ENCODE peak calls at places on chromosomes 13 and 19, in six cellular contexts. R is HepG2, N is K562, S is A549, H is endothelial cell of umbilical vein, C is H1. K is an unnamed sample.

GRCh38 chr13:57946361-57946760 is 314.8 kb downstream of the PCDH17 start:
- DNase-seq in C (no peak), R (no peak), H (no peak), N (no peak), S (no peak), K (no peak)

GRCh38 chr13:35941374-35941773 is 189.8 kb downstream of the DCLK1 start:
- DNase-seq in H (no peak), R (no peak), C (no peak), S (no peak), N (no peak), K (no peak)

GRCh38 chr13:44869167-44869566 is 120.1 kb downstream of the NUFIP1 start:
- DNase-seq in C (no peak), N (no peak), S (no peak), R (no peak), H (no peak), K (no peak)

GRCh38 chr19:28966737-28967401 is 246.1 kb downstream of the UQCRFS1 start:
- DNase-seq in H (no peak), S (no peak), R (no peak), C (no peak), N (no peak), K (no peak)

GRCh38 chr13:75870397-75870801 is 234.3 kb downstream of the LMO7 start:
- DNase-seq in C (peak), S (peak), R (no peak), H (peak), N (peak), K (no peak)

GRCh38 chr19:39631178-39631577 is 24.5 kb upstream of the LGALS16 start:
- DNase-seq in N (no peak), H (no peak), S (no peak), R (no peak), C (no peak), K (no peak)

GRCh38 chr13:48749144-48749543 is 95.4 kb downstream of the CYSLTR2 start:
- DNase-seq in R (no peak), S (no peak), N (no peak), H (no peak), C (no peak), K (no peak)

GRCh38 chr13:90732049-90732448 is 615.4 kb upstream of the MIR17HG start:
- DNase-seq in S (peak), H (no peak), N (no peak), C (peak), R (peak), K (peak)

GRCh38 chr19:37243206-37243632 is 25.2 kb downstream of the ZNF383 start:
- DNase-seq in S (peak), C (no peak), H (no peak), N (no peak), R (no peak), K (no peak)

GRCh38 chr13:105948143-105948542 is 587.3 kb downstream of the EFNB2 start:
- DNase-seq in S (no peak), H (no peak), N (no peak), C (no peak), R (no peak), K (no peak)

GRCh38 chr19:31963741-31964140 is 381.7 kb upstream of the ZNF507 start:
- DNase-seq in R (no peak), S (no peak), C (no peak), H (no peak), N (no peak), K (no peak)

GRCh38 chr19:33290082-33290815 is 12.1 kb downstream of the CEBPA start:
- DNase-seq in R (no peak), H (no peak), N (no peak), C (no peak), S (no peak), K (no peak)

GRCh38 chr19:21574607-21575006 is 69.2 kb downstream of the ZNF429 start:
- DNase-seq in H (no peak), C (no peak), S (no peak), R (no peak), N (no peak), K (no peak)

GRCh38 chr19:21566073-21566472 is 60.7 kb downstream of the ZNF429 start:
- DNase-seq in R (no peak), N (no peak), H (no peak), C (no peak), S (no peak), K (no peak)

GRCh38 chr19:21569497-21569870 is 64.1 kb downstream of the ZNF429 start:
- DNase-seq in C (no peak), R (no peak), S (no peak), H (no peak), N (no peak), K (no peak)

GRCh38 chr19:21568816-21569496 is 63.6 kb downstream of the ZNF429 start:
- DNase-seq in H (no peak), C (no peak), N (no peak), S (no peak), R (no peak), K (no peak)

GRCh38 chr19:21571316-21571715 is 65.9 kb downstream of the ZNF429 start:
- DNase-seq in S (no peak), R (no peak), H (no peak), C (no peak), N (no peak), K (no peak)
- TF ChIP-seq JUN in S (no peak), R (no peak), H (no peak), C (no peak), N (no peak), K (no peak)

DNA sequence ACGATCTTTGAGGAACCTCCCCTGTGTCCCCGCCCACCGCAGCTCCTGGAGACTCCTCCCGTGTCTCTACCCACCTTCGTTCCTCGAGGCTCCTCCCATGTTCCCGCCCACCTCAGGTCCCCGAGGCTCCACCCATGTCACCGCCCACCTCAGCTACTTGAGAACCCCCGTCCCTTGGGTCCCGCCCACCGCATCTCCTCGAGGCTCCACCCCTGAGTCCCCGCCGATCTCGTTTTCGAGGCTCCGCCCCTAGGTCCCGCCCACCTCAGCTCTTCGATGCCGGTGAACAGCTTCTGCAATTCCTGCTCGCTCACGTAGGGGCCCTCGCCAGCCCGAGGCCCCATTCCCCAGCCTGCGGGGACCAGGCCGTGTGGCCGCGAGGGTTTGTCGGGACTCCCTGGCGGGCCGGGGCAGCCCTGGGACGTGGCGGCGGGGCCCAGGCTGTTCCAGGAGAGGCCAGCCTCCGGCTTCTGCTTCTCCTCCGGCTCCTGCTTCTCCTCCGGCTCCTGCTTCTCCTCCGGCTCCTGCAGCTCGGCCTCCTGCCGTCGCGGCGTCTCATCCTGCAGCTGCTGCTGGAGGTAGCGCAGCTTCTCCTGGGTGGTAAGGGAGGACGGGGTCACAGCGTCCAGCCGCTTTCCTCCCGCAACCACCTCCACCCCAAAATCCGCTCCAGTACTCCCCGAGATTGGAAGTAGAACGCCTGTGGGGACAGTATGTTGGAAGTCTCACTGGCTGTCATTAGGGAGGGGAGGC is 16.7 kb downstream of the TSKS start:
- DNase-seq in N (peak), S (peak), H (peak), C (peak), R (peak), K (peak)
- TF ChIP-seq MAX in N (peak), S (no peak), H (no peak), C (peak), R (no peak), K (peak)

GRCh38 chr13:104571161-104571889 is 1505.1 kb upstream of the SLC10A2 start:
- DNase-seq in C (peak), H (peak), S (peak), R (peak), N (no peak), K (peak)
- TF ChIP-seq JUN in C (no peak), H (no peak), S (no peak), R (no peak), N (no peak), K (no peak)

GRCh38 chr19:11505504-11506100 is at the start of gene ZNF653:
- DNase-seq in R (peak), C (peak), H (peak), S (peak), N (peak), K (peak)
- TF ChIP-seq MAX in R (peak), C (no peak), H (no peak), S (no peak), N (no peak), K (peak)

GRCh38 chr19:342801-343421 is 1.7 kb downstream of the MIER2 start:
- DNase-seq in S (no peak), H (peak), R (no peak), C (no peak), N (peak), K (no peak)

GRCh38 chr19:340620-341385 is 3.8 kb downstream of the MIER2 start:
- DNase-seq in H (no peak), C (no peak), S (no peak), N (no peak), R (no peak), K (no peak)

GRCh38 chr19:342128-342455 is 2.5 kb downstream of the MIER2 start:
- DNase-seq in N (no peak), R (no peak), C (no peak), H (no peak), S (no peak), K (no peak)

GRCh38 chr19:343451-343931 is 1.1 kb downstream of the MIER2 start:
- DNase-seq in C (no peak), N (peak), R (no peak), S (no peak), H (peak), K (no peak)

DNA sequence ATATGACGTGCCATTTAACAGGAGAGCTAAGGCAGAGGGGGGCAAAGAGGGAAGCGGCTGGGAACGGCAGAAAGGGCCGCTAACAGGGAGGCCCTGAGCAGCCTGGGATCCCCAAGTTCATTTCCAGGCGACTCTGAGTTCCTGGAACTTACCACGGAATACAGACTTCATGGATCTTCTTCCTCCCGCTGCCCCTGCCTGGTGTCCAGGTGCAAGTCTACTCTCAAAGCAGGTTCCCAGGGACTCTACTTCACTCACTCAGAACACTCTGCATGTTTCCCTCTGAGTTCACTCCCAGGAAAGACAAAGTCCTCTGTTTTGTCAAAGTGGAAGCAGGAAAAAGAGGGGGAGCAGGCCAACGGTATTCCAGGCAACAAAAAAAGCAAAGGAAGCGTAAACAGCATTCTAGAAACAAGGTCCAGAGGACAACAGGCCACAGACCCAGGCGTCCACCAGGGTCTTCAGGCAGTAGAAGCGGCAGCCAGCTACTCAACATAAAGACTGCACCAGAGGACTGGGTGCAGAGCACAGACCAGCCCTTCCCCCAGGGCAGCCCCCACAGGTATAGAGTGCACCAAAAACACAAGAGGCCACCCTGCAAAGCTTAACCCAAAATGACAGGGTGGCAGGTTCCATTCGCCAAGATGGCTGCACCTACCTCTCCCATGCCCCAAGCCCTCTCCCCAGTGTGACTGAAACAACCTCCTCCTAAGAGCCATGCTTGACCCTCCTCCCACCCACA is 3.0 kb downstream of the MIER2 start:
- DNase-seq in N (no peak), H (no peak), C (no peak), S (no peak), R (peak), K (no peak)
- TF ChIP-seq JUN in N (no peak), H (no peak), C (no peak), S (no peak), R (no peak), K (no peak)

DNA sequence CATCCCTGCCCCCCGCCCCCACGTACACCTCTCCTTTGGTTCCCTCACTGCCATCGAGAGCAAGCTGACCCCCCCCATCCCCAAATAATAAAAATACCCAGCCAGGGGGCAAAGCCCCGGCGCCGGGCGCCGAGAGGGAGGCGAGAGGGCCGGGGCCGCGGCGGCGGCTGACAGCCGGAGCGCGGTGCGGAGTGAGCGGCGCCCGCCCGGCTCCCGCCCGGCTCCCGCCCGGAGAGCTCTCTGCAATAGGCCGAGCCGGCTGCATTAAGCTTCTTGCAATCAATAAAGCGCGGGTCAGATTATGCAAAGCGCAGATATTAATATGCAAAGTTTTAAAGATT is 40.9 kb downstream of the DEDD2 start:
- DNase-seq in S (no peak), R (no peak), C (peak), H (no peak), N (no peak), K (no peak)
- TF ChIP-seq MAX in S (peak), R (no peak), C (no peak), H (no peak), N (no peak), K (no peak)

DNA sequence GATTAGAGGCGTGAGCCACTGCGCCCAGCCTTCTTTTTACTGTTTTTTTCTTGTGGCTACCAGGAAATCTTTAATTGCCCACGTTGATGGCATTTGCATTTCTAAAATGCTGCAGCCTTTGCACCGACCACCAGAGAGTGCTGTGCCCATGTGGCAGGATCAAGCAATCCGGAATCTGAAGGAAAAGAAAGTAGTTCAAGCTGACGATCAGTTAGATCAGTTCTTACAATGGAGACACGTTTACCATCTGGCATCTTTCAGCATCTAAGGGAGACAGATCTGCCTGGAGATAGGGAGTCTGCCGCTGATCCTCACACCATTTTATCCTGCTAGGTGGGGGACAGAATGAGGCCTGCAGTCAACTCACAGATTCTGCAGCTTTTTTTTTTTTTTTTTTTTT is 19.9 kb downstream of the TINCR start:
- DNase-seq in C (peak), H (peak), S (peak), R (peak), N (peak), K (peak)
- TF ChIP-seq JUN in C (no peak), H (no peak), S (no peak), R (no peak), N (no peak), K (no peak)

DNA sequence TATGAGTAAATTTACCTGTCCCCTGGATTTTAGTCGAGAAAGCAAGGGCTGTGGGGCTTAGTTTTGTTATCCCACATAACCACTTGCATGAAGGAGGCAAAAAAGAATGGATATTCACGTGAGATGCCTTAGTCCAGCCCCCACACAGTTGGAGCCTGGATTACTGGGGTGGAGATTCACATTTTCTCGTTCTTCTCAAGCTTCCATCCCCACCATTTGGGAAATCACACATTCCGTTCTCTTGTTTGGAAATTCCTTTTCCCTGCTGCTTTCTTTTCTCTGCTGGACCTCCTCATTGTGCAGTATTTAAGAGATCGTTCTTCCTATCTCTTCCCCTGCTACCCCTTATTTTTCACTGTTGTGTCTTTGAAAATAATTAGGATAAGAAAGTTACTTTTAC is 45.1 kb upstream of the FARP1 start:
- DNase-seq in C (no peak), H (no peak), R (no peak), N (no peak), S (no peak), K (no peak)
- TF ChIP-seq MAX in C (no peak), H (no peak), R (no peak), N (no peak), S (no peak), K (no peak)

GRCh38 chr19:44820648-44821609 is 12.0 kb downstream of the BCAM start:
- DNase-seq in S (no peak), N (peak), H (peak), C (no peak), R (no peak), K (no peak)
- TF ChIP-seq JUN in S (no peak), N (no peak), H (no peak), C (no peak), R (no peak), K (no peak)

DNA sequence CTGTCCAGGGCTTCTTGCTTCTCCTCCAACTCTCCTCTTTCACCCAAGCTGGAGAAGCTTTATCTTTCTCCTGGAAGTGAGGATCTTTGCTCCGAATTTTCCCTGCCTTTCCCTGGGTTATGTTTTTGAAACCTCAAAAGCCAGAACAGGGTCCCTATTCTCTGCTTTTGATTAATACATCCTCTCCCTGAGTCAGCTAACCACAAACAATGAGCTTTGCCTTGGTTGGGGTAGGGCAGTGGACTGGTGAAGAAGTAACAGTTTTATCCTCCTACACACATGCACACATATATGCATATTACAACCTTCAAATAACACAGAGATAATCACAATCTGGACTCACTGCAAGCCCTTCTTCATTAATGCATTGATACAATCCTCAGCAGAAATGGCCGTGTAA is 44.6 kb downstream of the DLEU7 start:
- DNase-seq in C (no peak), H (no peak), N (no peak), R (no peak), S (no peak), K (no peak)
- TF ChIP-seq MAX in C (no peak), H (no peak), N (no peak), R (no peak), S (no peak), K (no peak)

K was measured in WTC11.